ENCODE peak calls at places on chromosomes 1 and 21, in seven cellular contexts. One of them, this sample, is unnamed.

GRCh38 chr21:32022141-32022540 is 149.3 kb downstream of the HUNK start:
- DNase-seq in tibial nerve: no peak
- DNase-seq in adrenal gland: no peak
- DNase-seq in ovary: no peak
- DNase-seq in NB4: peak
- DNase-seq in HCT116: no peak
- DNase-seq in K562: no peak
- DNase-seq in this sample: no peak

GRCh38 chr1:54548389-54549044 is 489 bp downstream of the ACOT11 start:
- DNase-seq in tibial nerve: no peak
- DNase-seq in adrenal gland: peak
- DNase-seq in ovary: peak
- DNase-seq in NB4: no peak
- DNase-seq in HCT116: no peak
- DNase-seq in K562: no peak
- DNase-seq in this sample: no peak

GRCh38 chr21:43029785-43030184 is 45.9 kb downstream of the CBS start:
- DNase-seq in tibial nerve: no peak
- DNase-seq in adrenal gland: no peak
- DNase-seq in ovary: no peak
- DNase-seq in NB4: no peak
- DNase-seq in HCT116: no peak
- DNase-seq in K562: no peak
- DNase-seq in this sample: no peak

GRCh38 chr1:93178418-93178817 is 1.8 kb downstream of the TMED5 start:
- DNase-seq in tibial nerve: no peak
- DNase-seq in adrenal gland: peak
- DNase-seq in ovary: no peak
- DNase-seq in NB4: peak
- DNase-seq in HCT116: no peak
- DNase-seq in K562: no peak
- DNase-seq in this sample: no peak

GRCh38 chr1:212284744-212285684 is at the start of gene PPP2R5A:
- DNase-seq in tibial nerve: peak
- DNase-seq in adrenal gland: peak
- DNase-seq in ovary: peak
- DNase-seq in NB4: peak
- DNase-seq in HCT116: peak
- DNase-seq in K562: peak
- DNase-seq in this sample: peak

GRCh38 chr1:186301448-186301847 is 73.6 kb downstream of the TPR start:
- DNase-seq in tibial nerve: no peak
- DNase-seq in adrenal gland: no peak
- DNase-seq in ovary: no peak
- DNase-seq in NB4: no peak
- DNase-seq in HCT116: no peak
- DNase-seq in K562: no peak
- DNase-seq in this sample: no peak

GRCh38 chr1:206723500-206724472 is 39.1 kb downstream of the MAPKAPK2 start:
- DNase-seq in tibial nerve: no peak
- DNase-seq in adrenal gland: peak
- DNase-seq in ovary: peak
- DNase-seq in NB4: peak
- DNase-seq in HCT116: no peak
- DNase-seq in K562: no peak
- DNase-seq in this sample: no peak

GRCh38 chr21:44084496-44085241 is 22.5 kb upstream of the PWP2 start:
- DNase-seq in tibial nerve: no peak
- DNase-seq in adrenal gland: no peak
- DNase-seq in ovary: no peak
- DNase-seq in NB4: no peak
- DNase-seq in HCT116: no peak
- DNase-seq in K562: no peak
- DNase-seq in this sample: no peak

GRCh38 chr1:116001739-116002487 is 25.6 kb downstream of the SLC22A15 start:
- DNase-seq in tibial nerve: no peak
- DNase-seq in adrenal gland: peak
- DNase-seq in ovary: no peak
- DNase-seq in NB4: no peak
- DNase-seq in HCT116: no peak
- DNase-seq in K562: no peak
- DNase-seq in this sample: no peak

GRCh38 chr21:37758997-37759396 is 157.3 kb downstream of the KCNJ6 start:
- DNase-seq in tibial nerve: no peak
- DNase-seq in adrenal gland: peak
- DNase-seq in ovary: no peak
- DNase-seq in NB4: peak
- DNase-seq in HCT116: no peak
- DNase-seq in K562: peak
- DNase-seq in this sample: peak

GRCh38 chr1:206757524-206758266 is 12.9 kb upstream of the IL19 start:
- DNase-seq in tibial nerve: no peak
- DNase-seq in adrenal gland: no peak
- DNase-seq in ovary: no peak
- DNase-seq in NB4: peak
- DNase-seq in HCT116: no peak
- DNase-seq in K562: no peak
- DNase-seq in this sample: no peak

GRCh38 chr1:245663373-245663772 is 508.6 kb downstream of the KIF26B start:
- DNase-seq in tibial nerve: no peak
- DNase-seq in adrenal gland: no peak
- DNase-seq in ovary: no peak
- DNase-seq in NB4: no peak
- DNase-seq in HCT116: no peak
- DNase-seq in K562: no peak
- DNase-seq in this sample: no peak

GRCh38 chr1:193111641-193112090 is 6.5 kb upstream of the GLRX2 start:
- DNase-seq in tibial nerve: peak
- DNase-seq in adrenal gland: peak
- DNase-seq in ovary: no peak
- DNase-seq in NB4: peak
- DNase-seq in HCT116: peak
- DNase-seq in K562: no peak
- DNase-seq in this sample: no peak

GRCh38 chr1:43937179-43937865 is 3.7 kb downstream of the ARTN start:
- DNase-seq in tibial nerve: no peak
- DNase-seq in adrenal gland: no peak
- DNase-seq in ovary: no peak
- DNase-seq in NB4: no peak
- DNase-seq in HCT116: no peak
- DNase-seq in K562: no peak
- DNase-seq in this sample: no peak

GRCh38 chr1:101071470-101071886 is 45.9 kb upstream of the DPH5 start:
- DNase-seq in tibial nerve: no peak
- DNase-seq in adrenal gland: peak
- DNase-seq in ovary: no peak
- DNase-seq in NB4: peak
- DNase-seq in HCT116: no peak
- DNase-seq in K562: peak
- DNase-seq in this sample: peak

GRCh38 chr21:35783686-35784085 is 276.6 kb downstream of the SETD4 start:
- DNase-seq in tibial nerve: no peak
- DNase-seq in adrenal gland: no peak
- DNase-seq in ovary: no peak
- DNase-seq in NB4: no peak
- DNase-seq in HCT116: no peak
- DNase-seq in K562: no peak
- DNase-seq in this sample: no peak

GRCh38 chr1:1355376-1355775 is 3.0 kb downstream of the MXRA8 start:
- DNase-seq in tibial nerve: no peak
- DNase-seq in adrenal gland: peak
- DNase-seq in ovary: peak
- DNase-seq in NB4: no peak
- DNase-seq in HCT116: no peak
- DNase-seq in K562: no peak
- DNase-seq in this sample: peak

GRCh38 chr1:50633465-50633864 is 210.2 kb upstream of the DMRTA2 start:
- DNase-seq in tibial nerve: no peak
- DNase-seq in adrenal gland: no peak
- DNase-seq in ovary: no peak
- DNase-seq in NB4: no peak
- DNase-seq in HCT116: no peak
- DNase-seq in K562: no peak
- DNase-seq in this sample: no peak

GRCh38 chr1:147171399-147172167 is 687 bp downstream of the PRKAB2 start:
- DNase-seq in tibial nerve: no peak
- DNase-seq in adrenal gland: peak
- DNase-seq in ovary: no peak
- DNase-seq in NB4: peak
- DNase-seq in HCT116: no peak
- DNase-seq in K562: peak
- DNase-seq in this sample: peak

GRCh38 chr1:234979316-234980223 is 149.1 kb downstream of the TOMM20 start:
- DNase-seq in tibial nerve: no peak
- DNase-seq in adrenal gland: no peak
- DNase-seq in ovary: no peak
- DNase-seq in NB4: no peak
- DNase-seq in HCT116: no peak
- DNase-seq in K562: no peak
- DNase-seq in this sample: no peak

GRCh38 chr1:7744882-7745281 is 26.2 kb upstream of the VAMP3 start:
- DNase-seq in tibial nerve: no peak
- DNase-seq in adrenal gland: no peak
- DNase-seq in ovary: no peak
- DNase-seq in NB4: no peak
- DNase-seq in HCT116: no peak
- DNase-seq in K562: no peak
- DNase-seq in this sample: no peak

DNA sequence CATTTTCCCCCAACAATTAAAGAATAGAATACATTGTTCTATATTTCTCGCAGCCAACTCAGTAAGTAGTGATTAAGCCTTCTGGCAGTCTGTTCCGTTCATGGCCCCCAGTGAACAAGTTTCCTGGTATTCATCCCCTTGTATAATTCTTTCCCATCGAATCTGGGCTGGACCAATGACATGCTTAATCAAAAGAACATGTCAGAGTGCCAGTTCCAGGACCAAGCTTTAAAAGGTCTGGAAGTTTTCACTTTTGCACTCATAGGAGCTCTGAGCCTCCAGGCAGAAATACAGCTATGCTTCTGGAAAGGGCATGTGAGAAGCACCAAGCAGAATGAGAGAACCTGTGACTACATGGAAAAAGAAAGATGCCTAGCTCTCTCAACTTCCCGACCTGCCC is 22.5 kb upstream of the DPYD start:
- DNase-seq in tibial nerve: no peak
- DNase-seq in adrenal gland: no peak
- DNase-seq in ovary: no peak
- DNase-seq in NB4: no peak
- DNase-seq in HCT116: no peak
- DNase-seq in K562: no peak
- DNase-seq in this sample: no peak
- TF ChIP-seq POLR2A in tibial nerve: no peak
- TF ChIP-seq POLR2A in adrenal gland: no peak
- TF ChIP-seq POLR2A in ovary: no peak
- TF ChIP-seq POLR2A in NB4: no peak
- TF ChIP-seq POLR2A in HCT116: no peak
- TF ChIP-seq POLR2A in K562: no peak
- TF ChIP-seq POLR2A in this sample: no peak

DNA sequence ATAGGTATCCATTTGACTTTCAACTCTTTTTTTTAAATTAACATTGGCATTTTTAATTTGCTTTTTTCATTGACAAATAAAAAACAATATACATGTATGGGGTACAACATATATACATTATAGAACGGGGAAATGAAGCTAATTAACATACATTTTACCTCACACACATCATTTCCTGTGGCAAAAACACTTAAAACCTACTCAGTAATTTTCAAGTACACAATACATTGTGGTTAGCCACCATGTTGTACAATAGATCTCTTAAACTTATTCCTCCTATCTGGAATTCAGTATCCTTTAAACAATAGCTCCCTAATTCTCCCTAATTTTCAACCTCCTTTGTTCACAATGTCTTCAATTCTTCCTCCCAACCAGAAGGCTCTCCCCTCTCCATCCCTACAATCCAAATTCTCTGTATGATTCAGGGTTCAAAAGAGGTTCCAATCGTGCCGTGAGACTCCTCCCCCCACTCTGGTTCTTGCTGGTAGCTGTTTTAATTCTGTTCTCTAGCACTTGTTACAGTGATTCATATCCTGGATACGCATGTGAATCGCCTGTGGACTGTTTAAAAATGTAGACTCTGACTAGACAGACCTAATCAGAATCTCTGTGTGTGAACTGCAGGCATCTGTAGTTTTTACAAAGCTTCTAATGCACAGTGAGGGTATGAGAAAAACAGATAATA is 87.6 kb upstream of the DUSP10 start:
- DNase-seq in tibial nerve: no peak
- DNase-seq in adrenal gland: no peak
- DNase-seq in ovary: no peak
- DNase-seq in NB4: peak
- DNase-seq in HCT116: no peak
- DNase-seq in K562: no peak
- DNase-seq in this sample: no peak
- TF ChIP-seq POLR2A in tibial nerve: no peak
- TF ChIP-seq POLR2A in adrenal gland: no peak
- TF ChIP-seq POLR2A in ovary: no peak
- TF ChIP-seq POLR2A in NB4: no peak
- TF ChIP-seq POLR2A in HCT116: no peak
- TF ChIP-seq POLR2A in K562: no peak
- TF ChIP-seq POLR2A in this sample: no peak

DNA sequence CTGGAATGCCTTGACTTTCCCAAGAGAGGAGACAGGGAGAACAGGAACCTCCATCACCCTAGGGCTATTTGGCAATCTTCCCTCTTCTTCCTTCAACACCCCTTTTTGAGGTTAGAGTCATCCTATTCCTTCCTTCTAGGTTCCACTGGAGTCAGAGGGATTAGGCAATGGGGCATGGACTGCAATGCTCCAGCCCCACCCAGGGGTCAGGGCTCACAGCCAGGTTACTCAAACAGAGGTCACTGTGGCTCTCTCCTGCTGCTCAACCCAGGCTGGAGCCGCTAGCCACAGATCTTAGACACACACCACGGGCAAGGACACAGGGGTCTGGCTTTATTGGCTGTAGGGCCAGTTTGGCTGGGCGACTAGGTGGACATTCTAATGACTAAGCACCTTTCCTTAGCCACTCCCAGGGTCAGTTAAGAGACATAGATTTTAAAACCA is 145.5 kb upstream of the NRIP1 start:
- DNase-seq in tibial nerve: peak
- DNase-seq in adrenal gland: peak
- DNase-seq in ovary: no peak
- DNase-seq in NB4: no peak
- DNase-seq in HCT116: no peak
- DNase-seq in K562: no peak
- DNase-seq in this sample: no peak
- TF ChIP-seq POLR2A in tibial nerve: no peak
- TF ChIP-seq POLR2A in adrenal gland: no peak
- TF ChIP-seq POLR2A in ovary: no peak
- TF ChIP-seq POLR2A in NB4: no peak
- TF ChIP-seq POLR2A in HCT116: no peak
- TF ChIP-seq POLR2A in K562: no peak
- TF ChIP-seq POLR2A in this sample: no peak

DNA sequence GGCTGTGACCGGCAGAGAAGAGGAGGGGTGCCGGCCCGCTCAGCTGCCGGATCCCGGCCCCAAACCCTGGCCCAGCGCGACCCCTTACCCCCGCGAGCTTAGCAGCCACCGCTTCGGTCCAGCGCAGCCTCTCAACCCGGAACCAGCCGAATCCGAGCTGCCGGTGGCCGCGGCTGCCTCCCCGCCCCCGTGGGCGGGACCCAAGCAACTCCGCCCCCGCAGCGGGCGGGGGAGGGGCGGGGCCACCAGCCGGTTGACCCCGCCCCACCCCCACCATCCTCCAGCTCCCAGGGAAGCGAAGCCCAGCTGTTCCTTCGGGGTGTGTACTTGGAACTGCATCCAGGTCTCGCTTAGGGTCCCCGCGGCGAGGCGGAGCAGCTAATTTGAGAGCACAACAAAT is at the start of gene TRIM62:
- DNase-seq in tibial nerve: peak
- DNase-seq in adrenal gland: peak
- DNase-seq in ovary: peak
- DNase-seq in NB4: peak
- DNase-seq in HCT116: peak
- DNase-seq in K562: peak
- DNase-seq in this sample: peak
- TF ChIP-seq POLR2A in tibial nerve: peak
- TF ChIP-seq POLR2A in adrenal gland: no peak
- TF ChIP-seq POLR2A in ovary: peak
- TF ChIP-seq POLR2A in NB4: peak
- TF ChIP-seq POLR2A in HCT116: no peak
- TF ChIP-seq POLR2A in K562: peak
- TF ChIP-seq POLR2A in this sample: no peak